ENCODE peak calls at places on chromosome 6, in seven cellular contexts. Y is ovary; Q is H9; B is dorsolateral prefrontal cortex; M is GM23338; X is CD8-positive, alpha-beta T cell; P is IMR-90. K is an unnamed sample.

GRCh38 chr6:31851485-31851832 is 11.2 kb downstream of the NEU1 start:
- DNase-seq in Y (no peak), M (no peak), X (no peak), B (no peak), Q (no peak), P (peak), K (no peak)

GRCh38 chr6:13709698-13710551 is 1.7 kb downstream of the RANBP9 start:
- DNase-seq in X (no peak), Q (no peak), B (no peak), P (peak), Y (no peak), M (peak), K (no peak)

GRCh38 chr6:30322527-30323501 is 3.9 kb upstream of the TRIM39 start:
- DNase-seq in B (no peak), P (peak), Y (no peak), X (no peak), Q (no peak), M (no peak), K (no peak)

GRCh38 chr6:52672422-52673025 is 1.6 kb downstream of the TMEM14A start:
- DNase-seq in Q (no peak), Y (no peak), X (no peak), P (peak), B (no peak), M (no peak), K (no peak)

GRCh38 chr6:16257999-16258708 is 19.8 kb downstream of the GMPR start:
- DNase-seq in M (peak), Y (peak), X (no peak), B (no peak), Q (peak), P (peak), K (no peak)

GRCh38 chr6:39881851-39882566 is 52.3 kb downstream of the MOCS1 start:
- DNase-seq in Q (no peak), M (no peak), B (no peak), P (peak), X (no peak), Y (peak), K (no peak)

GRCh38 chr6:39280247-39280731 is 33.9 kb downstream of the KCNK17 start:
- DNase-seq in M (no peak), Y (no peak), P (no peak), Q (no peak), X (no peak), B (no peak), K (no peak)

GRCh38 chr6:167209577-167209975 is 51.8 kb upstream of the GPR31 start:
- DNase-seq in B (no peak), Y (no peak), P (no peak), Q (no peak), X (no peak), M (no peak), K (peak)

GRCh38 chr6:75526502-75527127 is 33.0 kb upstream of the FILIP1 start:
- DNase-seq in B (peak), Q (peak), P (peak), X (peak), M (peak), Y (no peak), K (no peak)

GRCh38 chr6:138722425-138723371 is 50.9 kb upstream of the CCDC28A start:
- DNase-seq in Y (no peak), B (no peak), P (peak), Q (no peak), X (no peak), M (no peak), K (no peak)

GRCh38 chr6:133369755-133370154 is 128.6 kb downstream of the EYA4 start:
- DNase-seq in B (no peak), X (no peak), M (no peak), Y (no peak), Q (no peak), P (no peak), K (no peak)

GRCh38 chr6:45049188-45049843 is 278.8 kb upstream of the RUNX2 start:
- DNase-seq in M (no peak), Q (no peak), Y (no peak), B (no peak), P (peak), X (no peak), K (no peak)

GRCh38 chr6:18503588-18504231 is 116.6 kb downstream of the RNF144B start:
- DNase-seq in X (no peak), Y (no peak), P (peak), B (peak), Q (peak), M (peak), K (no peak)

GRCh38 chr6:108002365-108003221 is 44.6 kb upstream of the SEC63 start:
- DNase-seq in Q (peak), B (peak), M (peak), X (no peak), P (peak), Y (no peak), K (no peak)

GRCh38 chr6:32457054-32457453 is 17.4 kb downstream of the HLA-DRA start:
- DNase-seq in Y (no peak), X (no peak), P (no peak), B (no peak), Q (no peak), M (no peak), K (no peak)

GRCh38 chr6:89079611-89080213 is 839 bp upstream of the PNRC1 start:
- DNase-seq in X (peak), B (peak), Y (peak), M (peak), Q (no peak), P (peak), K (no peak)

GRCh38 chr6:151254451-151255081 is 14.8 kb downstream of the AKAP12 start:
- DNase-seq in Y (no peak), Q (no peak), P (peak), M (peak), B (no peak), X (no peak), K (no peak)

GRCh38 chr6:75532521-75532920 is 38.9 kb upstream of the FILIP1 start:
- DNase-seq in M (no peak), B (no peak), Y (no peak), Q (no peak), X (no peak), P (peak), K (no peak)

GRCh38 chr6:116431964-116432595 is 29.1 kb upstream of the CALHM6 start:
- DNase-seq in P (no peak), B (no peak), M (peak), Q (no peak), Y (no peak), X (no peak), K (no peak)

GRCh38 chr6:13427838-13428527 is 59.4 kb downstream of the GFOD1 start:
- DNase-seq in B (no peak), P (no peak), M (peak), Y (no peak), Q (peak), X (peak), K (peak)

GRCh38 chr6:32972353-32973143 is 4.2 kb downstream of the BRD2 start:
- DNase-seq in X (peak), Y (no peak), B (no peak), M (peak), Q (no peak), P (no peak), K (peak)

GRCh38 chr6:38234934-38235678 is 404.6 kb downstream of the BTBD9 start:
- DNase-seq in P (no peak), B (no peak), Y (no peak), X (no peak), Q (no peak), M (no peak), K (no peak)

GRCh38 chr6:37667050-37667814 is 30.5 kb downstream of the MDGA1 start:
- DNase-seq in P (peak), M (no peak), X (no peak), B (no peak), Q (no peak), Y (no peak), K (no peak)

GRCh38 chr6:32073066-32073465 is 34.9 kb downstream of the CYP21A2 start:
- DNase-seq in Q (no peak), X (no peak), P (no peak), M (no peak), B (no peak), Y (no peak), K (no peak)

GRCh38 chr6:140316966-140317365 is 942.5 kb upstream of the CITED2 start:
- DNase-seq in X (no peak), P (no peak), B (no peak), Q (no peak), Y (no peak), M (no peak), K (no peak)

GRCh38 chr6:10847684-10848083 is 9.3 kb upstream of the MAK start:
- DNase-seq in X (no peak), P (no peak), Q (no peak), M (peak), Y (no peak), B (no peak), K (no peak)

GRCh38 chr6:40999498-41000070 is 39.4 kb downstream of the UNC5CL start:
- DNase-seq in M (peak), B (no peak), Q (peak), Y (peak), P (peak), X (no peak), K (no peak)

GRCh38 chr6:35611235-35611634 is 77.5 kb downstream of the FKBP5 start:
- DNase-seq in P (peak), Y (no peak), Q (no peak), X (no peak), M (peak), B (no peak), K (no peak)

GRCh38 chr6:39540454-39540853 is 184.8 kb downstream of the KIF6 start:
- DNase-seq in M (no peak), Q (no peak), B (no peak), Y (no peak), P (no peak), X (no peak), K (no peak)

GRCh38 chr6:87772597-87773530 is 70.8 kb upstream of the AKIRIN2 start:
- DNase-seq in X (no peak), P (peak), Y (no peak), B (no peak), M (no peak), Q (no peak), K (no peak)

GRCh38 chr6:56037587-56037986 is 162.2 kb upstream of the BMP5 start:
- DNase-seq in P (no peak), B (no peak), M (no peak), Q (no peak), Y (no peak), X (no peak), K (no peak)
- TF ChIP-seq CTCF in P (no peak), B (no peak), M (no peak), Q (no peak), Y (no peak), X (no peak), K (no peak)

DNA sequence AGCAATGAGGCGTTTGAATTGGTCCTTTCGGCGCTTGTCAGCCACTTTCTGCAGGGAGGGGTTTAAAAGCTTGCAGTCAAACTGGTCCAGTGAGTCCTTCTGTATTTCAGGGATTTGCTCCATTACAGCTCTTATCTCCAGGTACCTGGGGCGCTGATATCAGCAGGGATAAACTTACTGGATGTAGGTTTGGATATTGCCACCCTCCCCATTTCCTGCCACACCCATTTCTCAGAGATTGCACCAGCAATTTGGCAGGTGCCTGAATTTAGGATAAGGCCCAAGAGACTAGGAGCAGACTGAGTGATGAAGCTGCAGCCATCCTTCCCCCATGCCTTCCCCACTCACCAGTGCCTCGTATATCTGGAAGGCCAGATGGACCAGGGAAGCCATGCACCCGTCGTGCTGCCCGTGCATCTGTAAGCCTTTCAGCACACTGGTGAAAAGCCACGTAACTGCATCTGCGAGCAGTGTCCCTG is 7.6 kb downstream of the POLR1C start:
- DNase-seq in P (no peak), B (no peak), M (no peak), X (no peak), Q (no peak), Y (no peak), K (no peak)
- TF ChIP-seq CTCF in P (no peak), B (no peak), M (no peak), X (no peak), Q (no peak), Y (no peak), K (no peak)

DNA sequence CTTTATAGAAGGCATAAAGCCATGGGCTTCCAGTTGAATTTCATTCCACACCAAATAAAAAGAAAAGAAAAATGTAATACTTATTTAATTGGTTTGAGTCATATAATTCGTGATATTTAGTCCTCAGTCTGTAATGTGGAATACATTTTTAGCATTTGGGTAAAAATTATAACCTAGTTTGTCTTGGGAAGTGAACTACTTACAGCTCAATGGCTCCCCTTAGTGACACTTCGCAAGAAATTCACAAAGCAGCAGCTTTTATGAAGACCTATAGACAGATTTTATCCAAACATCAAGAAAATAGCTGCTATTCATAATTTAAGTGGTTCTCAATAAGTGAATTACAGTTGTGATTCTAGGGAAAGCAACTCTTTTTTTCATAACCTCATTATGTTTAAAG is 72.1 kb downstream of the RSPO3 start:
- DNase-seq in X (no peak), Q (no peak), Y (no peak), P (peak), M (peak), B (no peak), K (no peak)
- TF ChIP-seq CTCF in X (no peak), Q (peak), Y (no peak), P (peak), M (peak), B (peak), K (no peak)

DNA sequence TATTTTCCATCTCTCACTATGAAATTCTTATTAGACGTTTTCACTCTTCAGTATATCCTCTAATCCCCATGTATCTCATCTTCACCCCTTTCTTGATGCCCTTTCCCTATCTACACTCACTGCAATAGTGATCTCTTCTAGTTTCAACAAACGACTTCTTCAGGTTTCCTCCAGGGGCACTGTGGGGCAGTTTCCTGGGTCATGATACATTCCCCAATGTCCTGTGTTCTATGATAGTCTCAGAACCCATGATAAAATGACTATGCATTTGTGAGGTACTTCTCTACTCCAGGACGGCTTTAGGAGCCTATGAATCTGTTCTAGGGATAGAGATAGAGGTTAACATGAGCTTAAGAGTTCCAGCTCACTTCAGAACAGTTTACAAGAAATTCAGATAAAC is 183.3 kb downstream of the FOXC1 start:
- DNase-seq in Y (no peak), B (no peak), P (peak), Q (peak), X (no peak), M (peak), K (no peak)
- TF ChIP-seq CTCF in Y (no peak), B (no peak), P (peak), Q (peak), X (peak), M (peak), K (no peak)

DNA sequence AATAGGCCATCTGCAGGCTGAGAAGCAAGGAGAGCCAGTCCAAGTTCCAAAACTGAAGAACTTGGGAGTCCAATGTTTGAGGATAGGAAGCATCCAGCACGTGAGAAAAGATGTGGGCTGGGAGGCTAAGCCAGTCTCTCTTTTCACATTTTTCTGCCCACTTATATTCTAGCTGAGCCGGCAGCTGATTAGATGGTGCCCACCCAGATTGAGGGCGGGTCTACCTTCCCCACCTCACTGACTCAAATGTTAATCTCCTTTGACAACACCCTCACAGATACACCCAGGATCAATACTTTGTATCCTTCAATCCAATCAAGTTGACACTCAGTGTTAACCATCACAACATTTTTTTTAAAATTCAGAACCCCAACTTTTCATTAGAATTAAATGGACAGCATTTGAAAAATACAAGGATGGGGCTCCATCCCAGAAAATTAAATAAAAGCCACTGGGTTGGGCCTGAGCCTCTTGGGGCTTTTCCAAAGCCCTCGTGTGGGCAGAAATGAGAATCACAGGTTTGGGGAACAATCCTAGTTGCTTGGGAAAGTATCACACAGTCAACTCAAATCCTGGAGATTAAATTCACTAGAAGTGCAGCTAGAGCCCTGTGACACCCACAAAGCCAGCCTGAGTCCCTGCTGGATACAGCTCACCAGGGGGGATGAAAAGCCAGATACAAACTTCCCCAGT is 2.2 kb downstream of the CLDN20 start:
- DNase-seq in P (no peak), M (peak), B (no peak), X (no peak), Y (no peak), Q (no peak), K (no peak)
- TF ChIP-seq CTCF in P (peak), M (peak), B (no peak), X (no peak), Y (no peak), Q (peak), K (no peak)

GRCh38 chr6:119591235-119591634 is 241.7 kb upstream of the MAN1A1 start:
- DNase-seq in P (no peak), B (no peak), M (no peak), Q (no peak), X (no peak), Y (no peak), K (no peak)

GRCh38 chr6:119590066-119590465 is 240.5 kb upstream of the MAN1A1 start:
- DNase-seq in P (no peak), X (no peak), Q (no peak), B (no peak), Y (no peak), M (no peak), K (no peak)

GRCh38 chr6:119584088-119584487 is 234.5 kb upstream of the MAN1A1 start:
- DNase-seq in B (no peak), P (no peak), Q (no peak), X (no peak), M (no peak), Y (no peak), K (no peak)

GRCh38 chr6:119587537-119587936 is 238.0 kb upstream of the MAN1A1 start:
- DNase-seq in B (no peak), X (no peak), Y (no peak), M (peak), P (peak), Q (no peak), K (no peak)

DNA sequence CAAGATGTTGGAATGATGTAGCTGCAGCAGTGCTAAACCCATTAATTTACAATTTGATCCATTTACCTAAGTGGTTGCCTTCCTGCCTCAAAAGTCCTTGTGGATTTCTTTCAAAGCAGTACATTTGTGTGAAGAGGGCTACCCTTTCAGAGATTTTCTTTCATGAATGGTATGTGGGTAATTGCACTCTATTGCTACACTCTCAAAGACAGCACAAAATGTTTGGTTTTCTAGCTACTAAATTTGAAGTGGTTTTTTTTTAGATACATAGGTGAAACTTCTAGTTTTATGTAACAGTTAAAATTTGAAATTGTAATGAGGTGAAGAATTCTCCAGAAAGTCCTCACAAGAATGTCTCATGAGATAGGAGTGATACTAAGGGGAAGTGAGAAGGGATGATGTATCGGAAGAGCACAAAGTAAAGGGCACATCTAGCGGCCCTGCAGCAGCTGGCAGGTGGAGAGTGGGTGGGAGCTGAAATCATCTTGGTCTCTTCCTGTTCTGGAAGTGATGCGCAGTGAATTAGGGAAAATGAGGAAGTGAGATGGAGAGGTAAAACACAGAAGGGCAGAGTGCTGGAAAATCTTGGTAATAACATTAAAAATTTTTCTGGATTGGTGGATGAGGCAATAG is 236.8 kb upstream of the MAN1A1 start:
- DNase-seq in B (no peak), X (no peak), Y (no peak), M (no peak), P (no peak), Q (no peak), K (no peak)
- TF ChIP-seq CTCF in B (no peak), X (no peak), Y (no peak), M (no peak), P (no peak), Q (no peak), K (no peak)

DNA sequence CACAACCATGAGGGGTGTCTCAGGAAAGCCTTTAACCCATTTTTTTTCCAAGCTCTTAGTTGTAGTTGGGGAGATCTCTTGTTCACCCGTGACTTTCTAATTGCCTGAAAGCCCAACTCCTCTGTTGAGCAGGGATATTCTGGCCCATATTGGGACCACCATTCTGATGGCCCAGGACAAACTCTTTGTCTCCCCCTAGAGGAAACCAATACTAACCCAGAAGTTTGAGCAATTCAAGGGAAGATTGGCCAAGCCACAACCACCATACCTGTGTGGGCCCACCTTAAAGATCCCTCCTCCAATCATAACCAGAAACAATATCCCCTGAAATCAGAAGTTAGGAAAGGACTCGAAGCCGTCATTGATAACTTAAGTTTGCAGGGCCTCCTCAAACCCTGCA is 132.6 kb downstream of the THBS2 start:
- DNase-seq in X (no peak), Q (no peak), M (no peak), B (no peak), P (no peak), Y (no peak), K (no peak)
- TF ChIP-seq CTCF in X (no peak), Q (peak), M (peak), B (no peak), P (no peak), Y (no peak), K (no peak)

GRCh38 chr6:144415835-144416237 is 130.7 kb downstream of the UTRN start:
- DNase-seq in M (no peak), X (no peak), Y (no peak), B (no peak), P (peak), Q (no peak), K (no peak)
- TF ChIP-seq CTCF in M (no peak), X (no peak), Y (no peak), B (no peak), P (no peak), Q (no peak), K (no peak)